ENCODE peak calls at places on chromosomes 6 and 20, in five cellular contexts. S is neuronal stem cell, W is IMR-90, U is H1, Q is trophoblast cell. C is an unnamed sample.

GRCh38 chr20:54680872-54681297 is 205.5 kb downstream of the DOK5 start:
- DNase-seq in S (peak), W (peak), U (peak), Q (peak), C (peak)

GRCh38 chr20:59690101-59690500 is 85.8 kb downstream of the PHACTR3 start:
- DNase-seq in S (no peak), W (no peak), U (no peak), Q (no peak), C (no peak)

GRCh38 chr6:5214570-5215052 is 46.1 kb downstream of the LYRM4 start:
- DNase-seq in S (peak), W (peak), U (peak), Q (peak), C (peak)

GRCh38 chr20:3869839-3870634 is 19.1 kb upstream of the PANK2 start:
- DNase-seq in S (no peak), W (no peak), U (no peak), Q (peak), C (no peak)

GRCh38 chr6:113907107-113907506 is 50.0 kb downstream of the MARCKS start:
- DNase-seq in S (no peak), W (no peak), U (no peak), Q (peak), C (no peak)

GRCh38 chr6:79713701-79714322 is 82.7 kb downstream of the SH3BGRL2 start:
- DNase-seq in S (peak), W (peak), U (peak), Q (peak), C (peak)

GRCh38 chr6:130394238-130394637 is 28.4 kb downstream of the TMEM200A start:
- DNase-seq in S (no peak), W (no peak), U (no peak), Q (no peak), C (no peak)

GRCh38 chr6:73050706-73051105 is 174.6 kb downstream of the KHDC1L start:
- DNase-seq in S (no peak), W (peak), U (no peak), Q (no peak), C (no peak)

GRCh38 chr6:28802417-28803336 is 121.1 kb downstream of the TRIM27 start:
- DNase-seq in S (no peak), W (peak), U (peak), Q (no peak), C (peak)

DNA sequence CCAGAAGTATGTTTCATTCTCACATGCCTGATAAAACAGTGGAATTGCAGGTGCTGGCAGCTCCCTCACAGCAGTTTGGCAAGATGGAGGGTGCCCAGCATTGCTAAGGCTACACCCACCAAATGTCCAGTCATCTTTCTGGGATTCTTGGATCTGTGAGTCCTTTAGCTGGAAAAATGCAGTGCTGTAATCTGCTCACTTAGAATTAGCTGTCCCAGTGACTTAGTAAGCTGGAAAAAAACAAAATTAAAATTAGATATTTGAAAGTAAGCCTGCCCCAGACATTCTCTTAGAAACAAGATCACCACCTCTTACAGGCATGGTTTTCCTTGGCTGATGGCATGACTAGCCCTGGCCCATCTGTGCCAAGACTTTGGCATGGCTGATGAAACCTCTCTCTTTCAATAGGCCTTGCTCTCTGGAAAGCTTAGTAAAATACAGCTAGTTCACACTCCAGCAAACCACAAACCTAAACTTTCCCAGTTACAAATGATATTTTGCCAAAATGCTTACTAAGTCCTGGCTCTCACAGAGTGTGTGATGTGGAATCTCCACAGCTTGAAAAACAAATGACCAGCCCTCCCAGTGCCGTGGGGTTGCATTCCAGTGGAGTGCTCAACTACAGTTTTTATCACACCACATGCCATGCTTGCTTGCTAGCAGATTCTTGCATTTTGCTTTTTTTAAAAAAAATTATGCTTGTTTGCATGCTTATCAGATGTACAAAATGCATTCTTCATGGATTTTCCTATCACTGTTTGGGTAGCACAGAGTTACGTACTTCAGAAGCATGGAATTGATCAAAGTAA is 261.5 kb downstream of the EYA4 start:
- DNase-seq in S (no peak), W (peak), U (no peak), Q (peak), C (peak)
- H3K23ac ChIP-seq in S (no peak), W (no peak), U (no peak), Q (no peak), C (no peak)

GRCh38 chr6:111663232-111663631 is 57.6 kb upstream of the TRAF3IP2 start:
- DNase-seq in S (no peak), W (no peak), U (peak), Q (no peak), C (no peak)
- H3K4me3 ChIP-seq in S (no peak), W (no peak), U (no peak), Q (no peak), C (no peak)

DNA sequence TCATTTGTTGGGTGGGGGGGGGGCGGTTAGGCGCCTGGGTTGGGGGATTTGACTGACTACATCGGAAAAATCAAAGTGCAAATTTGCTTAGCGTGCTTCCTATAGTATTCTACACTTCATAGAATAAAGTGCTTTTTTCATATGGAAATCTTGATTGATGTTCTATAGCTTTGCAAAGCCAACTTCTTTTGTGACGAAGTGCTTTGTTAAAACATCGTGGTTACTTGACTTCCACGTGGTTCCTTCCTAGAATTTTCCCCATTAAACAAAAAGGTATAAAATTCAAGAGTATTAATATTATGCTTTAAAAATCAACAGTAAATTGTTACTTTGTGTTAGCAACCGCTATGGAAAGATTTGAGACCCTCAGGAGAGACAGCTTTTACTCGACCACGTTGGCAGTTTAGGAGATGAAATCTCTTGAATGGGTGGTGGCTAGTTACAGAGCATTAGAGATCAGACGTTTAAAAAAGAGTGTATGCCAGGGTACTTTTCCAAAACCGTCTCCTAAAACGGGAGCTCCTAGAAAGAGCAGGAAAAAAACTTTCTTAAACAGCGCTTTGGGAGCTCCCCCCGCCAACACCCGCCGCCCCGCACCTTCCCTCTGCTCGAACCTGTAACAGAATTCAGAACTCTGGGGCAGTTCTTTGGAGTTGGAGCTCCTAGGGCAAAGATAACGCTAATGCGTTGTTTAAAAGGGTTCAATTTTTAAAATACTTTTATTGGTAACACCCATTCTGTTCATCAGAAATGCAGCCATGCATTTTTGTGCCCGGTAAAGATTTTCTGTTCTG is 923 bp downstream of the GJA1 start:
- DNase-seq in S (no peak), W (no peak), U (no peak), Q (peak), C (peak)
- H3K14ac ChIP-seq in S (no peak), W (peak), U (no peak), Q (no peak), C (no peak)

DNA sequence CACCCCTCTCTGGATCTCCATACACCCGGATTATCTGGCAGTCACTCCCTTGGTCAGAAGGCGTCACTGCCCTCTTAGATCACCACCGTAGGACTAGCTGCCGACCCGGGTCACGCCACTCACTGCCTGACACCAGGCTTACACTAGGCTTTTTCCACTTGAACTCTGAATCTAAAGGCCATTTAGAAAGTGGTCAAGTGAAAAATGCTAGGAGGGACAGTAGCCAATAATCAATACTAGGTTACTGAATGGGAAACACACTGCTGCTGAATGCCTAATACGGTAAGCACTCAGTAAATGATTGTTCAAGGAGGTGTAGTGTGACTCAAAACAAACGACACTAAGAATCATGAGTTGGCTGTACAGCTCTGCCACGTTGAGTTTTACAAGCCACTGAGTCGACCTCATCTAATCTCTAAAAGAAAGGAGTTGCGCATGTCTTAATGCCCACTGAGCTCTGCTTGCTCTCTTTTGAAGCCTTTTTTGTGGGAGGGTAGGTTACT is 740 bp upstream of the IBTK start:
- DNase-seq in S (no peak), W (peak), U (no peak), Q (no peak), C (peak)
- H3K23ac ChIP-seq in S (no peak), W (peak), U (no peak), Q (no peak), C (no peak)

GRCh38 chr20:63362426-63363009 is 1.4 kb upstream of the CHRNA4 start:
- DNase-seq in S (no peak), W (no peak), U (no peak), Q (no peak), C (no peak)

GRCh38 chr20:63359937-63360849 is 956 bp downstream of the CHRNA4 start:
- DNase-seq in S (no peak), W (no peak), U (no peak), Q (no peak), C (no peak)

GRCh38 chr20:63361507-63362425 is 617 bp upstream of the CHRNA4 start:
- DNase-seq in S (no peak), W (no peak), U (peak), Q (no peak), C (no peak)

GRCh38 chr20:63359164-63359934 is 1.8 kb downstream of the CHRNA4 start:
- DNase-seq in S (no peak), W (no peak), U (no peak), Q (no peak), C (no peak)

DNA sequence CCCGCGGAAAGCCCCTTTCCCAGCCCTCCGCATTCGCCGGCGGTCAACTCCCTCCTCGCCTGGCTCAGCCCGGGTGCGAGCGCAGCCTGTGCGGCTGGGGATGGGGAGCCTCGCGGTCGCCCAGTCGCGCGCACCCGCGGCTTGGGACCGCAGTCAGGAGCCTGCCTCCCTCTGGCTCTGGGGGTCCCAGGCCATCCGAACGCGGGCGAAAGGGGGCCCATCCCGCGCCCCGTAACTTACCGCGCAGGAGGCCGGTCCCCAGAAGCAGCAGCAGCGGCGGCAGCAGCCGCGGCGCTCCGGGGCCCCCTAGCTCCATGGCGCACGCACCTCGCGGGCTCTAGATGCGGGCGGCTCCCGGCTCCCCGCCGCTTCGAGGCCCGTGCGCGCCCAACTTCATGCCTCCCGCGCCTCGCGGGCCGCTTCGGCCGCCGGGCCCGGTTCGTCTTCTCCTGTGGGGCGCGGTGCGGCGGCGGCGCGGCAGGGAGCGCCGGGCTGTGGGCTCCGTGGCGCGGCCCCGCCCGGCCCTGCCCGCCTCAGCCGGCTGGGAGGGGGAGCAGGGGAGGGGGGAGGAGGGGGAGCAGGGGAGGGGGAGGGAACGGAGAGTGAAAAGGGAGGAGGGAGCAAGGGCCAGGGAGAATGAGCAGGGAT is at the start of gene CHRNA4:
- DNase-seq in S (no peak), W (no peak), U (peak), Q (no peak), C (no peak)
- H3K4me3 ChIP-seq in S (peak), W (no peak), U (peak), Q (no peak), C (no peak)

GRCh38 chr20:63419299-63419698 is 53.2 kb downstream of the KCNQ2 start:
- DNase-seq in S (no peak), W (no peak), U (no peak), Q (no peak), C (no peak)

GRCh38 chr20:63416109-63416430 is 54.9 kb upstream of the CHRNA4 start:
- DNase-seq in S (no peak), W (no peak), U (no peak), Q (no peak), C (no peak)

GRCh38 chr20:63416631-63417030 is 55.5 kb upstream of the CHRNA4 start:
- DNase-seq in S (no peak), W (no peak), U (no peak), Q (no peak), C (no peak)

GRCh38 chr20:63418617-63419016 is 53.8 kb downstream of the KCNQ2 start:
- DNase-seq in S (no peak), W (no peak), U (no peak), Q (no peak), C (no peak)

GRCh38 chr20:63417213-63418120 is 55.0 kb downstream of the KCNQ2 start:
- DNase-seq in S (no peak), W (no peak), U (no peak), Q (no peak), C (no peak)
- H3K14ac ChIP-seq in S (peak), W (no peak), U (no peak), Q (no peak), C (no peak)

GRCh38 chr6:30556964-30557682 is at the start of gene PRR3:
- DNase-seq in S (peak), W (peak), U (peak), Q (no peak), C (peak)
- H3K23ac ChIP-seq in S (peak), W (peak), U (no peak), Q (no peak), C (no peak)

GRCh38 chr20:63500902-63501817 is 2.3 kb upstream of the EEF1A2 start:
- DNase-seq in S (no peak), W (no peak), U (peak), Q (no peak), C (no peak)
- H3K4me3 ChIP-seq in S (no peak), W (no peak), U (no peak), Q (no peak), C (no peak)

C was measured in mesenchymal stem cell.